ENCODE peak calls at places on chromosomes 6 and 20, in six cellular contexts. Q, X, Z, P, U and K are unnamed samples.
A peak's percentile ranks its signal among the peaks of the same experiment; 100 is the strongest.

GRCh38 chr6:15504581-15505350 is 158.1 kb downstream of the DTNBP1 start:
- DNase-seq in Q (no peak), X (no peak), Z (peak; percentile 94), P (no peak), U (peak; percentile 91), K (no peak)

GRCh38 chr20:23668477-23668951 is 20.3 kb downstream of the CST4 start:
- DNase-seq in Q (peak; percentile 72), X (peak; percentile 58), Z (peak; percentile 84), P (no peak), U (peak; percentile 67), K (peak; percentile 70)

GRCh38 chr20:36270744-36271638 is 34.7 kb downstream of the AAR2 start:
- DNase-seq in Q (no peak), X (no peak), Z (peak; percentile 83), P (no peak), U (no peak), K (no peak)

GRCh38 chr6:3359973-3360726 is 96.7 kb downstream of the SLC22A23 start:
- DNase-seq in Q (no peak), X (peak; percentile 46), Z (no peak), P (no peak), U (no peak), K (no peak)

GRCh38 chr20:63445075-63445734 is 27.2 kb downstream of the KCNQ2 start:
- DNase-seq in Q (no peak), X (no peak), Z (no peak), P (no peak), U (no peak), K (no peak)

GRCh38 chr20:4830696-4831095 is 109.0 kb downstream of the PRND start:
- DNase-seq in Q (no peak), X (no peak), Z (no peak), P (no peak), U (peak; percentile 86), K (no peak)

GRCh38 chr6:26336355-26337198 is 28.4 kb upstream of the BTN3A2 start:
- DNase-seq in Q (no peak), X (peak; percentile 81), Z (no peak), P (no peak), U (no peak), K (peak; percentile 75)

GRCh38 chr6:148887181-148887580 is 140.4 kb downstream of the UST start:
- DNase-seq in Q (no peak), X (no peak), Z (no peak), P (no peak), U (no peak), K (no peak)

GRCh38 chr20:35062478-35062877 is 30.1 kb downstream of the TRPC4AP start:
- DNase-seq in Q (no peak), X (no peak), Z (no peak), P (no peak), U (no peak), K (no peak)

GRCh38 chr6:149766156-149766768 is 16.7 kb downstream of the PCMT1 start:
- DNase-seq in Q (no peak), X (no peak), Z (no peak), P (no peak), U (peak; percentile 82), K (peak; percentile 27)

GRCh38 chr6:10221186-10221585 is 193.7 kb downstream of the TFAP2A start:
- DNase-seq in Q (no peak), X (no peak), Z (no peak), P (no peak), U (no peak), K (no peak)

GRCh38 chr6:144104898-144105487 is 9.6 kb upstream of the SF3B5 start:
- DNase-seq in Q (peak; percentile 67), X (peak; percentile 31), Z (peak; percentile 74), P (peak; percentile 53), U (peak; percentile 84), K (peak; percentile 82)

GRCh38 chr6:153476243-153476642 is 345.2 kb upstream of the RGS17 start:
- DNase-seq in Q (no peak), X (no peak), Z (no peak), P (no peak), U (no peak), K (no peak)

GRCh38 chr6:133959667-133960368 is 6.8 kb downstream of the TBPL1 start:
- DNase-seq in Q (no peak), X (peak; percentile 30), Z (no peak), P (no peak), U (no peak), K (no peak)

GRCh38 chr6:126661646-126662045 is 321.7 kb downstream of the CENPW start:
- DNase-seq in Q (peak; percentile 1), X (no peak), Z (no peak), P (no peak), U (no peak), K (no peak)

GRCh38 chr20:34088305-34088870 is 23.7 kb downstream of the EIF2S2 start:
- DNase-seq in Q (no peak), X (no peak), Z (no peak), P (no peak), U (no peak), K (no peak)

GRCh38 chr20:57795977-57796560 is 86.3 kb upstream of the PMEPA1 start:
- DNase-seq in Q (no peak), X (no peak), Z (no peak), P (no peak), U (no peak), K (no peak)

GRCh38 chr20:50648651-50649050 is 42.7 kb downstream of the RIPOR3 start:
- DNase-seq in Q (no peak), X (no peak), Z (no peak), P (no peak), U (no peak), K (no peak)

GRCh38 chr20:50646483-50646996 is 44.8 kb downstream of the RIPOR3 start:
- DNase-seq in Q (peak; percentile 50), X (peak; percentile 49), Z (no peak), P (no peak), U (no peak), K (no peak)

GRCh38 chr20:50642288-50642803 is 49.0 kb downstream of the RIPOR3 start:
- DNase-seq in Q (peak; percentile 80), X (no peak), Z (no peak), P (no peak), U (no peak), K (peak; percentile 63)

GRCh38 chr20:50649587-50649986 is 41.8 kb downstream of the RIPOR3 start:
- DNase-seq in Q (no peak), X (no peak), Z (no peak), P (no peak), U (no peak), K (no peak)

DNA sequence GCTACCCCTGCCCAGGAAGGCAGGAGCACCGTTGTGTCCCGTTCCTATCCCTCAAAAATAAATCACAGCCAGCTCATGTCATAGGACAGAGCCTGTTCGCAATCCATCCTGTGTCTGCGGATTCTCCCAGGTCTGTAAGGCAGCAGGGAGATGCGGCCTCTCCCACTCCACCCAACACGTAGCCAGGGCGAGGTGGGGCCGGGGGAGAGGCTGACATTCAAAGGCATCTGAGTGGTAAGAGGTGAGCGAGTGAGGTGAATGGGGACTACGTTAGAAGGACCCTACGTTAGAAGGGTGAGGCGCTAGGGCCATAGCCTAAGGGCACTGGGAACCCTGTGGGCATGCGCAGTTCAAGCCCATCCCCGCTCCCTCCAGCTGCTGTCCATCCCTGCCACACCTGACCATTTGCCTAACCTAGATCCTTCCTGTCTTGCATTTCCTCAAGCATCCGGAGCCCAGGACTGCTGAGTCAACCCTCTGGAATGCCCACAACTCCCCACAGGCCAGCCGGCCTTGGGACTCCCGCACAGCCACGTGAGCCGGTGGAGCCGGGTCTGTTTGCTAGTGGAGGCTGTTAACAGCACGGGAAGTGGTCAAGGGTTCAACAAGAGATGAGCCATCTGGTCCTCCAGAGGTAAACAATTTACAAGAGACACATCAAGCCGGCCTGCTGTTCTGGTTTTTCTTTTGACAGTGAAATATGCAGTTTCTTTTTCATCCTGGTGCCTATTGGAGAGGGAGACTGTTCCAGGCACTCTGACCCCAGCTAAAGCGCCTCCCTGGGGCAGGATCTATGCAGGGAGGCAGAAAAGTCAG is 45.9 kb downstream of the RIPOR3 start:
- DNase-seq in Q (peak; percentile 99), X (no peak), Z (peak; percentile 100), P (no peak), U (peak; percentile 55), K (peak; percentile 71)
- TF ChIP-seq CTCF in Q (no peak), X (no peak), Z (peak; percentile 35), P (no peak), U (no peak), K (no peak)

DNA sequence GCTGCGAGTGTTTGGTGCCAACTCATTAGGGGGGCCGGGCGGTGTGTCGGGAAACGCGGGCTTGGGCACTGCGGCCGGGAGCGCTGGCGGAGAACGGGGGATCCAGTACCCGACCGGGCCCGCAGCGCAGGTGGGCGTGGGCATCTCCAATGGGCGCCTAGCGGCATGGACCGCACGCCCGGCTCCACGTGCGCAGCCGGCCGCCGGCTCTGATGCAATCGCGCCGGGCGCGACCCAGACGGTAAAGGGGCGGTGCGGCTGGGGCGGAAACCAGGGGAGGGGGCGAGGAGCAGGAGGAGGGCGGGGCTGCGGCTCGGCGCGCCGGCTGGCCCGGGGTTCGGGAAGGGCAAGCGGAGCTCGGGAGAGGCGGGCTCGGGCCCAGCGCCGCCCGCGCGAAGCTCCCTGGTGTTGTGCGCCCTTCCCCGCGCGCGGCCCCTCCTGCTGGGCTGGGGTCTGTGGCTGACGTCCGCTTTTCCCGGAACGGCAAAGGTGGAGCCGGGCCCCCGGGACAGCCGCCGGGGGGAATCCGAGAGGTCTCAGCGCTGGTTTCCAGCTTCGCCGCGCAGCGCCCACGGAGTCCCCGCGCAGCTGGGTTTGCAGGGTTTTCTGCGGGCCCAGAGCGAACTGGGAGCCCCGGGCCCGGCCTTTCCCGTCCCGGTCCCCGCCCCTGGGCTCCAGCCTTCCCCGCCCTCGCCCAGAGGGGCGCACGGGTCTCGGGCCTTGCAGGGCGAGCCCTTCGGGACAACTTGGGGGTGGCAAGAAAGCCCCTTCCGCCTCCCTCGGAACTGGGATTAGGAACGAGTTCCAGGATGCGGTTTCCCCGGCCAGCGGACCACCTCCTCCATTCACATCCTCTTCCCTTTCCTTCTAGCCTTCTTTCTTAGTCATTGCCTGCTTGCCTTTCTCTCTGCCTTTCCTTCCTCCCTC is 908 bp downstream of the MTHFD1L start:
- DNase-seq in Q (peak; percentile 84), X (peak; percentile 95), Z (peak; percentile 83), P (peak; percentile 33), U (peak; percentile 95), K (peak; percentile 94)
- TF ChIP-seq MYC in Q (peak; percentile 98), X (peak; percentile 100), Z (peak; percentile 100), P (peak; percentile 95), U (peak; percentile 97), K (peak; percentile 99)

GRCh38 chr6:139368661-139369060 is 5.8 kb downstream of the CITED2 start:
- DNase-seq in Q (no peak), X (no peak), Z (no peak), P (no peak), U (no peak), K (no peak)
- H3K4me3 ChIP-seq in Q (no peak overlapping the region), X (no peak overlapping the region), Z (no peak overlapping the region), P (no peak overlapping the region), U (no peak overlapping the region), K (no peak overlapping the region)

DNA sequence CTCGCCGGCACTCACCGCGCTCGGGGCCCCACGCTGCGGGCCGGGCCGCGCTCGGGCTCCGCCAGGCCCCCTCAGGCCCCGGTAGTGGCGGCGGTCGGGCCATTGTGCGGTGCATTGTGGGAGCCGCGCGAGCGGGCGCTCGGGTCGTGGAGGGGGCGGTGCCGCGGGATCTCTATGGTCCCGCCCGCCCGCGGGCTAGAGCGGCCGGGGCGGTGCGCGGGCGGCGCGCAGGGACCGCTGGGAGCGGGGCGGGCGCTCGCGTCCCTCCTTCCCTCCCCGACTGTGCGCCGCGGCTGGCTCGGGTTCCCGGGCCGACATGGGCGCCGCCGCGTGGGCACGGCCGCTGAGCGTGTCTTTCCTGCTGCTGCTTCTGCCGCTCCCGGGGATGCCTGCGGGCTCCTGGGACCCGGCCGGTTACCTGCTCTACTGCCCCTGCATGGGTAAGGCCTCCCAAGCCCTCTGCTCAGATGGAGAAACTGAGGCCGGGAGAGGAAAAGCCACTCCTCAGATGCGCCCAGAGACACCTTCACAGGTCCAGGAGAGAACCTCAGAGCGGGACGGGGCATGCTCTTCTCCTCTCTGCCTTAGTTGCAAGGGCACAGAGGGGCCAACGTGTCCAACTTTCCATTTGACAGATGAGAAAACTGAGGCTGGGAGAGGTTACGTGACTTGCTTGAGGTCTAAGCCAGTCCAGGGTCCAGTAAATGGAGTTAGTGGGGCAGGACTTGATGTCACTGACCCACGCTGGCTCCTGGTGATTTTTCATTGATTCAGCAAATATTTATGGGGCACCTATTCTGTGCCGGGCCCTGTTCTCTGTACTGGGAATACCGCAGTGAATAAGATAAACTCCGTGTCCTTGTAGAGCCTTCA is at the start of the genes PLAGL2 and POFUT1:
- DNase-seq in Q (peak; percentile 85), X (peak; percentile 98), Z (peak; percentile 82), P (peak; percentile 37), U (peak; percentile 79), K (peak; percentile 92)
- TF ChIP-seq CTCF in Q (peak; percentile 20), X (peak; percentile 24), Z (peak; percentile 74), P (peak; percentile 25), U (peak; percentile 13), K (no peak)